ENCODE peak calls at places on chromosomes 1 and 21, in seven cellular contexts. Q is stimulated activated CD8-positive, alpha-beta memory T cell treated with anti-CD3 and anti-CD28 coated beads, Interleukin-12 subunit alpha, Interleukin-12 subunit beta, amount 100 ng/mL, for 1 hour; Y is EL; R is GF-D8; G is IMR-90; L is NCI-H1417; H is HEK293T. K is an unnamed sample.

GRCh38 chr1:224544711-224545110 is 71.4 kb upstream of the CNIH3 start:
- DNase-seq in Q (no peak), Y (no peak), R (no peak), G (no peak), L (no peak), H (no peak), K (no peak)

GRCh38 chr1:33131191-33131590 is 50.2 kb downstream of the AZIN2 start:
- DNase-seq in Q (no peak), Y (no peak), R (no peak), G (no peak), L (no peak), H (no peak), K (no peak)

GRCh38 chr1:94714552-94714951 is 105.6 kb upstream of the SLC44A3 start:
- DNase-seq in Q (no peak), Y (no peak), R (no peak), G (no peak), L (no peak), H (no peak), K (no peak)

GRCh38 chr1:87795615-87796337 is 467.1 kb downstream of the LMO4 start:
- DNase-seq in Q (no peak), Y (no peak), R (no peak), G (peak; percentile 15), L (no peak), H (no peak), K (peak; percentile 76)

GRCh38 chr1:169363046-169363756 is 4.4 kb downstream of the NME7 start:
- DNase-seq in Q (no peak), Y (peak; percentile 93), R (no peak), G (peak; percentile 94), L (no peak), H (no peak), K (no peak)

GRCh38 chr1:14922942-14923341 is 230.6 kb upstream of the TMEM51 start:
- DNase-seq in Q (no peak), Y (no peak), R (no peak), G (no peak), L (peak; percentile 17), H (no peak), K (no peak)

GRCh38 chr1:242886137-242886536 is 361.6 kb upstream of the PLD5 start:
- DNase-seq in Q (no peak), Y (no peak), R (no peak), G (no peak), L (no peak), H (no peak), K (no peak)

GRCh38 chr21:44893948-44894656 is 20.6 kb upstream of the PTTG1IP start:
- DNase-seq in Q (no peak), Y (no peak), R (no peak), G (no peak), L (no peak), H (no peak), K (no peak)

GRCh38 chr1:30540611-30541192 is 182.7 kb downstream of the MATN1 start:
- DNase-seq in Q (no peak), Y (no peak), R (no peak), G (no peak), L (no peak), H (no peak), K (no peak)

GRCh38 chr1:230163719-230164118 is 96.7 kb downstream of the GALNT2 start:
- DNase-seq in Q (no peak), Y (no peak), R (no peak), G (no peak), L (no peak), H (no peak), K (no peak)

GRCh38 chr1:201275266-201275666 is 8.0 kb upstream of the PKP1 start:
- DNase-seq in Q (no peak), Y (peak; percentile 81), R (no peak), G (peak; percentile 43), L (no peak), H (no peak), K (no peak)

GRCh38 chr21:35648512-35648911 is 411.8 kb downstream of the SETD4 start:
- DNase-seq in Q (no peak), Y (no peak), R (no peak), G (no peak), L (peak; percentile 37), H (no peak), K (peak; percentile 10)

GRCh38 chr1:15027515-15027948 is 126.0 kb upstream of the TMEM51 start:
- DNase-seq in Q (no peak), Y (peak; percentile 68), R (no peak), G (peak; percentile 54), L (peak; percentile 50), H (peak; percentile 76), K (peak; percentile 72)

GRCh38 chr21:38911523-38912354 is 106.0 kb downstream of the ETS2 start:
- DNase-seq in Q (no peak), Y (no peak), R (no peak), G (no peak), L (no peak), H (no peak), K (peak; percentile 34)

GRCh38 chr1:168709407-168709891 is 19.6 kb downstream of the DPT start:
- DNase-seq in Q (no peak), Y (peak; percentile 85), R (no peak), G (peak; percentile 4), L (no peak), H (no peak), K (no peak)

GRCh38 chr1:156417700-156418015 is 48.6 kb downstream of the RHBG start:
- DNase-seq in Q (no peak), Y (no peak), R (no peak), G (no peak), L (no peak), H (no peak), K (no peak)

GRCh38 chr1:241605146-241605805 is 34.9 kb downstream of the CHML start:
- DNase-seq in Q (no peak), Y (no peak), R (no peak), G (no peak), L (no peak), H (peak; percentile 31), K (no peak)

GRCh38 chr1:11842154-11843041 is 5.2 kb downstream of the NPPA start:
- DNase-seq in Q (no peak), Y (peak; percentile 37), R (peak; percentile 91), G (peak; percentile 34), L (peak; percentile 36), H (no peak), K (no peak)

GRCh38 chr1:221711642-221712041 is 30.2 kb downstream of the DUSP10 start:
- DNase-seq in Q (no peak), Y (no peak), R (no peak), G (no peak), L (no peak), H (no peak), K (no peak)

GRCh38 chr1:246319111-246319510 is 188.0 kb downstream of the SMYD3 start:
- DNase-seq in Q (no peak), Y (no peak), R (no peak), G (peak; percentile 14), L (no peak), H (no peak), K (no peak)

GRCh38 chr21:36454706-36455105 is 25.2 kb downstream of the CLDN14 start:
- DNase-seq in Q (no peak), Y (no peak), R (no peak), G (no peak), L (peak; percentile 61), H (no peak), K (no peak)

GRCh38 chr1:223726380-223727001 is 14.2 kb downstream of the CAPN2 start:
- DNase-seq in Q (peak; percentile 86), Y (peak; percentile 98), R (no peak), G (peak; percentile 98), L (no peak), H (no peak), K (no peak)

GRCh38 chr1:201946224-201946908 is at the start of gene LMOD1:
- DNase-seq in Q (no peak), Y (peak; percentile 95), R (no peak), G (peak; percentile 98), L (peak; percentile 52), H (peak; percentile 87), K (peak; percentile 84)

K was measured in body of pancreas.